ENCODE peak calls at places on chromosomes 12 and 14, in four cellular contexts. One of them, this sample, is unnamed.

GRCh38 chr14:34053666-34054065 is 102.8 kb upstream of the EGLN3 start:
- DNase-seq in K562: no peak
- DNase-seq in IMR-90: no peak
- DNase-seq in GM12878: no peak
- DNase-seq in this sample: no peak

GRCh38 chr14:76640923-76641395 is 120.3 kb upstream of the VASH1 start:
- DNase-seq in K562: no peak
- DNase-seq in IMR-90: no peak
- DNase-seq in GM12878: no peak
- DNase-seq in this sample: no peak

GRCh38 chr14:92677087-92677668 is 71.2 kb downstream of the LGMN start:
- DNase-seq in K562: no peak
- DNase-seq in IMR-90: no peak
- DNase-seq in GM12878: peak; percentile 99
- DNase-seq in this sample: no peak

GRCh38 chr14:67045440-67045839 is 143.8 kb upstream of the GARIN2 start:
- DNase-seq in K562: no peak
- DNase-seq in IMR-90: no peak
- DNase-seq in GM12878: no peak
- DNase-seq in this sample: no peak

GRCh38 chr14:73188501-73188903 is 48.8 kb upstream of the PAPLN start:
- DNase-seq in K562: no peak
- DNase-seq in IMR-90: peak; percentile 84
- DNase-seq in GM12878: no peak
- DNase-seq in this sample: no peak

GRCh38 chr14:22598896-22599244 is 770 bp downstream of the ABHD4 start:
- DNase-seq in K562: peak; percentile 53
- DNase-seq in IMR-90: peak; percentile 71
- DNase-seq in GM12878: no peak
- DNase-seq in this sample: peak; percentile 81

GRCh38 chr14:101127239-101127638 is 223.7 kb upstream of the RTL1 start:
- DNase-seq in K562: no peak
- DNase-seq in IMR-90: no peak
- DNase-seq in GM12878: no peak
- DNase-seq in this sample: no peak

GRCh38 chr14:96979611-96980074 is 182.5 kb downstream of the VRK1 start:
- DNase-seq in K562: no peak
- DNase-seq in IMR-90: no peak
- DNase-seq in GM12878: no peak
- DNase-seq in this sample: no peak

GRCh38 chr12:71242511-71242910 is 84.7 kb upstream of the TSPAN8 start:
- DNase-seq in K562: no peak
- DNase-seq in IMR-90: no peak
- DNase-seq in GM12878: no peak
- DNase-seq in this sample: no peak

GRCh38 chr14:86852530-86852929 is 1140.5 kb downstream of the GALC start:
- DNase-seq in K562: no peak
- DNase-seq in IMR-90: peak; percentile 87
- DNase-seq in GM12878: no peak
- DNase-seq in this sample: no peak

DNA sequence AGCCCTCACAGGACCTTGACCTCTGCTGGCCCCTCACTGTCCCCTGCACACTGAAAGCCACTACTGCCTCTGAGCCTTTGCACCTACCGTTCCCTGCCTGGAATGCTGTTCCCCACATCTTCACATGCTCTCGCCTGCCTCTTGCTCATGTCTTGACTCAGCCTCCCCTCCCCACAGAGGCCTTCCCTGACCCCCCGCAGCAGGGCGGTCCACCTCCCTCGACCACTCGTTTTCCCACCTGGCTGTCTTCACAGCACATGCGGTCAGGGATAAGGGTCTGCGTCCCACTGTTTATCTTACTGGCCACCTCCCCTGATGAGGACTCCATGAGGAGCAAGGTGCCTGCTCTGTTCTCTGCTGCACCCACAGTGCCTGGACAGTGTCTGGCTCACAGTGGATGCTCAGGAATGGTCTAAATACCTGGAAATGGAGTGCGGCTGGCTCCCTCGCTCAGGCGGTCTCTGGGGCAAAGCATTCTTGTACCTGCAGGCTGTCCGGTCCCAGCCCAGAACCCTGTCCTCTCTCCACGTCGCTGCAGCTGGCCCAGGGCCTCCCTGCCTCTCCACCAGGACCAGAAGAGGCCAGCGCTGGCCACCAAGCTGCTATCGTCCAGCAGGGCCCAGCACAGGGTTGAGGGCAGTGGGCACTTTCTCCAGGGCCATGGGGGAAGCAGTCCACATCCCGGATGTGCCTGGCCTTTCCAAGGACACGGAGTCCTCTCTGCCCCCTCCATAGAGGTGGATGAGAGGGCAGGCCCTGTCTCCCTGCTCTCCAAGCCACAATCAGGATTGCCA is 107.4 kb downstream of the NCOR2 start:
- DNase-seq in K562: no peak
- DNase-seq in IMR-90: no peak
- DNase-seq in GM12878: no peak
- DNase-seq in this sample: no peak
- TF ChIP-seq RCOR1 in K562: no peak
- TF ChIP-seq RCOR1 in IMR-90: no peak
- TF ChIP-seq RCOR1 in GM12878: no peak
- TF ChIP-seq RCOR1 in this sample: no peak

DNA sequence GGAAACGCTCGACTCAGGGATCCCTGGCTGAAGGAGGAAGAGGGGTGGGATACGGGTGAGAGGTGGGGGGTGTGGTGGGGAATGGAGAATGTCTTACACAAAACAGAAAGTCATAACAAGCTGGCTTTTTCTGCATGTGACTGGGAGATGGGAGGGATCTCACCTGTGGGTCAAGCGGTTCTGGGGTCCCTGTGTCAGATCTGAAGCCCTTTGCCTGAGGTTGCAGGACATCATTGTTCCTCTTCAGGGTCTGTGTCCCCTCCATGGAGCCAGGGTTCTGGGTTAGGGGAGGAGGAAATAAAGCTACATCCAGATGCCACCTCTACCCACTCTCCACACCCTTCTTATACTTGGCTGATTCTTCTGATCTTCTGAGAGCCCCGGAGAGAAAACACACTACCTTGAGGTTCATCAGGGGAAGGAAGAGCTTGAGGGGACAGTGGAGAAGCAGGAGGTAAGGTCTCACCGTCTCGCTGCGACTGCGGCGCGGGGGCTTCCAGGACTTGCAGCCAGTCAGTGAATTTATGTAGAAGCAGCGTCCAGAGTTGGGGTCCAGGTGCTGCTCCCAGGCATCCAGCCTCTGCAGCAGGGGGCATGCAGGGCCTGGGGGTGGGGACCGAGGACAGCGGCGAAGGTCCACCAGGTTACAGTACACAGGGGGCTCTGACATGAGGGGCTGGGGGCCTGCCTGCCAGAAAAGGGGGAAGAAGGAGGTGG is 2.5 kb downstream of the ARHGAP9 start:
- DNase-seq in K562: no peak
- DNase-seq in IMR-90: no peak
- DNase-seq in GM12878: no peak
- DNase-seq in this sample: no peak
- TF ChIP-seq BHLHE40 in K562: no peak
- TF ChIP-seq BHLHE40 in IMR-90: no peak
- TF ChIP-seq BHLHE40 in GM12878: no peak
- TF ChIP-seq BHLHE40 in this sample: no peak

GRCh38 chr14:63993992-63994391 is 141.2 kb downstream of the SYNE2 start:
- DNase-seq in K562: no peak
- DNase-seq in IMR-90: no peak
- DNase-seq in GM12878: no peak
- DNase-seq in this sample: peak; percentile 13
- TF ChIP-seq RCOR1 in K562: no peak
- TF ChIP-seq RCOR1 in IMR-90: no peak
- TF ChIP-seq RCOR1 in GM12878: no peak
- TF ChIP-seq RCOR1 in this sample: no peak

GRCh38 chr12:116677202-116677651 is 60.6 kb downstream of the SPRING1 start:
- DNase-seq in K562: no peak
- DNase-seq in IMR-90: no peak
- DNase-seq in GM12878: peak; percentile 45
- DNase-seq in this sample: no peak
- TF ChIP-seq BHLHE40 in K562: no peak
- TF ChIP-seq BHLHE40 in IMR-90: no peak
- TF ChIP-seq BHLHE40 in GM12878: no peak
- TF ChIP-seq BHLHE40 in this sample: no peak

GRCh38 chr12:69330475-69331473 is 17.4 kb upstream of the LYZ start:
- DNase-seq in K562: peak; percentile 53
- DNase-seq in IMR-90: peak; percentile 1
- DNase-seq in GM12878: no peak
- DNase-seq in this sample: no peak
- TF ChIP-seq RCOR1 in K562: no peak
- TF ChIP-seq RCOR1 in IMR-90: no peak
- TF ChIP-seq RCOR1 in GM12878: no peak
- TF ChIP-seq RCOR1 in this sample: no peak

GRCh38 chr12:12439636-12440035 is 82.8 kb downstream of the BORCS5 start:
- DNase-seq in K562: no peak
- DNase-seq in IMR-90: peak; percentile 91
- DNase-seq in GM12878: no peak
- DNase-seq in this sample: peak; percentile 77
- TF ChIP-seq BHLHE40 in K562: no peak
- TF ChIP-seq BHLHE40 in IMR-90: no peak
- TF ChIP-seq BHLHE40 in GM12878: no peak
- TF ChIP-seq BHLHE40 in this sample: no peak

GRCh38 chr12:53952335-53952694 is 2.4 kb upstream of the HOXC12 start:
- DNase-seq in K562: no peak
- DNase-seq in IMR-90: no peak
- DNase-seq in GM12878: no peak
- DNase-seq in this sample: no peak
- TF ChIP-seq RCOR1 in K562: no peak
- TF ChIP-seq RCOR1 in IMR-90: no peak
- TF ChIP-seq RCOR1 in GM12878: no peak
- TF ChIP-seq RCOR1 in this sample: no peak

DNA sequence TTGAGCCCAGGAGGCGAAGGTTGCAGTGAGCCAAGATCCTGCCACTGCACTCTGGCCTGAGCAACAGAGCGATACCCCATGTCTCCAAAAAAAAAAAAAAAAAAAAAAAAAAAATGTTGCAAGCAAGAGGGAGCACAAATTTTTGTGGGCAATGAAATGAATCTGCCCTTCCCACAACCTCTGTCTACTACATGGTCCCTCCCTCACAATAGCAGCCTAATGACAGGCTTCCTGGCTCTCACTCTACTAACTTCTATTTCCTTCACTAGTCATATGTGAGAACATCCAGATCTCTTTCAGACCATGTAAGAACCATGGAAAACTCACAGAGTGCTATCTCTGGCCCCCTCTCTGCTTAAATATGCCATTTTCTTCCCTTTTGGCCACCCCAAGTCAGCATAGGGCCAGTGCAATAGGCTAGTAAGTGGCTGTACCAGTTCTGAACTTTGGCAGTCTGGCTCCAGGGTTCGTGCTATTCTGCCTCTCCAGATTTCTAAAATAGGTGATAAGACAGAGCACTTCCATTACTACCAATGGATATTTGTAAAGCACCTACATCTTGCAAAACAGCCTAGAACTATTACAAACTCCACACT is 7.1 kb downstream of the OSBPL8 start:
- DNase-seq in K562: no peak
- DNase-seq in IMR-90: no peak
- DNase-seq in GM12878: no peak
- DNase-seq in this sample: no peak
- TF ChIP-seq BHLHE40 in K562: no peak
- TF ChIP-seq BHLHE40 in IMR-90: no peak
- TF ChIP-seq BHLHE40 in GM12878: no peak
- TF ChIP-seq BHLHE40 in this sample: no peak

This sample was measured in A549.